ENCODE peak calls at places on chromosomes 4 and X, in four cellular contexts. F is K562, P is GM12878, A is HL-60. V is an unnamed sample.

GRCh38 chrX:20431486-20431885 is 164.8 kb upstream of the RPS6KA3 start:
- DNase-seq in A (no peak), P (no peak), F (no peak), V (no peak)

GRCh38 chr4:180106122-180106521 is 2137.1 kb upstream of the TENM3 start:
- DNase-seq in P (no peak), A (no peak), F (no peak), V (no peak)

GRCh38 chr4:132227349-132228165 is 921.5 kb upstream of the PCDH10 start:
- DNase-seq in F (peak; percentile 67), A (peak; percentile 6), P (no peak), V (no peak)

GRCh38 chr4:38387348-38387747 is 276.7 kb upstream of the KLF3 start:
- DNase-seq in A (no peak), F (peak; percentile 66), P (no peak), V (no peak)

GRCh38 chrX:101617211-101618191 is at the start of gene ARMCX6:
- DNase-seq in P (no peak), A (peak; percentile 29), F (peak; percentile 84), V (peak; percentile 44)

GRCh38 chrX:63686878-63687714 is 97.9 kb downstream of the ARHGEF9 start:
- DNase-seq in A (peak; percentile 20), P (peak; percentile 20), F (peak; percentile 26), V (no peak)

GRCh38 chrX:74420194-74421035 is 878 bp upstream of the SLC16A2 start:
- DNase-seq in P (no peak), F (no peak), A (no peak), V (no peak)

GRCh38 chrX:85992811-85993229 is 54.5 kb downstream of the CHM start:
- DNase-seq in A (no peak), P (no peak), F (peak; percentile 16), V (no peak)

GRCh38 chr4:1031346-1031745 is 19.9 kb downstream of the FGFRL1 start:
- DNase-seq in A (no peak), P (no peak), F (no peak), V (no peak)

GRCh38 chr4:59994118-59994517 is 1206.0 kb upstream of the ADGRL3 start:
- DNase-seq in P (no peak), A (no peak), F (no peak), V (no peak)

GRCh38 chr4:74635490-74636123 is 158.7 kb downstream of the BTC start:
- DNase-seq in A (no peak), P (no peak), F (no peak), V (no peak)

GRCh38 chr4:72886602-72887001 is 182.9 kb downstream of the COX18 start:
- DNase-seq in A (no peak), P (no peak), F (no peak), V (no peak)

GRCh38 chr4:94636004-94636403 is 121.8 kb upstream of the BMPR1B start:
- DNase-seq in P (no peak), A (no peak), F (no peak), V (no peak)

GRCh38 chr4:97330915-97331314 is 812.4 kb downstream of the STPG2 start:
- DNase-seq in A (no peak), F (no peak), P (no peak), V (no peak)

GRCh38 chr4:87249620-87250019 is 29.2 kb upstream of the KLHL8 start:
- DNase-seq in F (no peak), A (no peak), P (no peak), V (no peak)

GRCh38 chr4:10738826-10739489 is 54.4 kb upstream of the CLNK start:
- DNase-seq in P (no peak), F (no peak), A (no peak), V (no peak)
- TF ChIP-seq SPI1 in P (no peak), F (no peak), A (no peak), V (no peak)

DNA sequence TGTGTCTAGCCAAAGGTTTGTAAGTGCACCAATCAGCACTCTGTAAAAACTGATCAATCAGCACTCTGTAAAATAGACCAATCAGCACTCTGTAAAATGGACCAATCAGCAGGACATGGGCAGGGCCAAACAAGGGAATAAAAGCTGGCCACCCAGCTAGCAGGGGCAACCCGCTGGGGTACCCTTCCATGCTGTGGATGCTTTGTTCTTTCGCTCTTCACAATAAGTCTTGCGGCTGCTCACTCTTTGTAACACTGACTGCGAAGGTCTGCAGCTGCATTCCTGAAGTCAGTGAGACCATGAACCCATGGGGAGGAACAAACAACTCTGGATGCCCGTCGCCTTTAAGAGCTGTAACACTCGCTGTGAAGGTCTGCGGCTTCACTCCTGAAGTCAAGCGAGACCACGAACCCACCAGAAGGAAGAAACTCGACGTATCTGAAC is 14.3 kb downstream of the HNRNPDL start:
- DNase-seq in F (no peak), P (no peak), A (no peak), V (no peak)
- TF ChIP-seq SPI1 in F (no peak), P (no peak), A (no peak), V (no peak)

DNA sequence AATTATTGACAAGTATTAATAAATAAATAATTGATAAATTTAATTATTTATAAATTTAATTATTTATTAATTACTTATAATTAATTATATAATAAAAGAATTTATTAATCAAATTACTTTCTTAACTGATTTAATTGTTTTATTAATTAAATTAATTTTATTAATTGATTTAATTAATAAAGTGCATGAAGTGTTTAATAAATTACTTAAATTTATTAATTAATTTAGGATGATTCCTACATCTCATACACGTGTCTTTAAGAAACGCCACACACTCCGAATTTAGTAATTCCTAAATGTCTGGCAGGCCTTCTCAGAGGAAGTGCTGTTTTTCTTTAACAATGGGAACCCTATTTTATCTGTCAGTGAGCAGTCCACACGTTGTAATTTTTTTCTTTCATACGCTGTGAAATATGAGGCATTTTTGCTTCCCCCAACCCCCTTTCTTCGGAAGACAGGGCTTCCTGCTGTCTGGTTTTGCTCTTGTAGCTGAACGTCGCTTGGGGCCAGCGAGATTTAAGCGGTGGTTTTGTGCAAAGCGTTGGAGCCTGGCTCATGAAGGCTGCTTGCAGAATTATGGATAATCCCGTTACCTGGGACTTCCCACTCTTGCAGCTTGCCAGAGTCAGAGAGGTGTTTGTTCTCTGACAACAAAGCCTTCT is 46.8 kb downstream of the CRLF2 start:
- DNase-seq in F (no peak), P (no peak), A (peak; percentile 25), V (no peak)
- TF ChIP-seq SPI1 in F (no peak), P (no peak), A (peak; percentile 4), V (peak; percentile 4)

GRCh38 chrX:119181491-119181890 is 53.9 kb upstream of the KIAA1210 start:
- DNase-seq in F (no peak), P (no peak), A (no peak), V (no peak)
- TF ChIP-seq SPI1 in F (no peak), P (no peak), A (no peak), V (no peak)

GRCh38 chr4:8690811-8691775 is 98.5 kb downstream of the CPZ start:
- DNase-seq in F (no peak), P (no peak), A (no peak), V (no peak)

GRCh38 chr4:8688908-8689445 is 96.4 kb downstream of the CPZ start:
- DNase-seq in F (no peak), P (no peak), A (no peak), V (no peak)

GRCh38 chr4:8688041-8688907 is 95.7 kb downstream of the CPZ start:
- DNase-seq in P (no peak), A (peak; percentile 12), F (peak; percentile 51), V (no peak)

GRCh38 chr4:8689741-8690140 is 97.2 kb downstream of the CPZ start:
- DNase-seq in F (no peak), A (no peak), P (no peak), V (no peak)

DNA sequence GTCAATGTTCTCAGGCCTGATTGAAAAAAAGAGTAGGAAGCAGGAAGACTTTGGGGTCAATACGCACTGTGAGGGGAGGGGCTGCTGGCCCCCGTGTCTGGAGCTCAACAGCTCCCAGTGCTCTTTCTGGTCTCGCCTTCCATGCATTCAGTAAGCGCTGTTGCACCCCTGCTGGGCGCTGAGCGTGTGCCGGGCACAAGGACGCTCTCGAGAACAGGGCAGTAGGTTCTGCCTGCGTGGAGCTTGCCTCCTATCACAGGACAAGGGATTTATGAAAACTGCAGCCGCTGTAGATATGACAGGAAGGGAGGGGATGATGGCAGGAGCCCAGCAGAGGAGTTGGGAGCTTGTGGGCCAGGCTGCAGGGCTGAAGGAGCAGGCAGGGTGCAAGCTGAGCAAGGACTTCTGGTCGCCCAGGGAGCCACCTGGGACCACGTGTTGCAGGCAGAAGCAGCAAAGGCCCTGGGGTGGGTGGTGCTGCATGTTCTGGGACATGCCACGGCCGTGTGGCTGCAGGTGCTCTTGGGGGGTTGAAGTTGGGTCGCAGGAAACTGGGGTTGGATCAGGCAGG is 97.7 kb downstream of the CPZ start:
- DNase-seq in A (no peak), F (no peak), P (no peak), V (no peak)
- TF ChIP-seq SPI1 in A (no peak), F (no peak), P (no peak), V (no peak)

GRCh38 chr4:150236626-150237025 is 158.4 kb downstream of the DCLK2 start:
- DNase-seq in A (no peak), F (no peak), P (no peak), V (no peak)
- TF ChIP-seq SPI1 in A (no peak), F (no peak), P (no peak), V (no peak)

GRCh38 chr4:106507440-106507839 is 138.9 kb upstream of the GIMD1 start:
- DNase-seq in F (no peak), P (no peak), A (no peak), V (no peak)

GRCh38 chr4:106497271-106497670 is 128.7 kb upstream of the GIMD1 start:
- DNase-seq in P (no peak), F (no peak), A (no peak), V (no peak)

DNA sequence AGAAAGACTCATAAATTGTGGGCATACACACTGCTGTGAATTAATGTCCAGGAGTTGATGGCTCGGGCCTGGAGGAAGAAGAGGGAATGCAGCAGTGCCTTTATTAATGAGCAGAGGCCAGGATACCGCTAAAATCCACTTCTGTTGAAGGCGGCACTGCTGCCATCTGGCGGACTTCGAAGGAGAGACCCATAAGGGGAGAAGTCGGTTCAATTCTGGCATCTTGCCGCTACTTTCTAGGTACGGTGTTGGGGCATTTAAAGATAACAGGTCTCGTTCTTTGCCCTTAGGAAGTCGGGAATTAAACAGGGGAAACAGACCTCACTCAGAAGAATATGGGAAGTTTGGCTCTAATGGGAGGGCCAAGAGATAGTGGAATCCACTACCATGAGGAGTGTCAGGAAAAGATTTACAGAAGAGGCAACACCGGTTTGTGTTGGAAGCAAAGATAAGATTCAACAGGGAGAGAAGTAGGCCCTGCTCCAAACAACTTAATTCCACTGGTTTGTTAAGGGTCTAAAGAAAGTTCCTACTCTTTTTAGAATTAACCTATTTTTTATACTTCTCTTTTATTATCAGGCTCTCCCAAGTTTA is 133.6 kb upstream of the GIMD1 start:
- DNase-seq in A (peak; percentile 65), F (peak; percentile 64), P (no peak), V (peak; percentile 25)
- TF ChIP-seq SPI1 in A (no peak), F (no peak), P (no peak), V (no peak)

DNA sequence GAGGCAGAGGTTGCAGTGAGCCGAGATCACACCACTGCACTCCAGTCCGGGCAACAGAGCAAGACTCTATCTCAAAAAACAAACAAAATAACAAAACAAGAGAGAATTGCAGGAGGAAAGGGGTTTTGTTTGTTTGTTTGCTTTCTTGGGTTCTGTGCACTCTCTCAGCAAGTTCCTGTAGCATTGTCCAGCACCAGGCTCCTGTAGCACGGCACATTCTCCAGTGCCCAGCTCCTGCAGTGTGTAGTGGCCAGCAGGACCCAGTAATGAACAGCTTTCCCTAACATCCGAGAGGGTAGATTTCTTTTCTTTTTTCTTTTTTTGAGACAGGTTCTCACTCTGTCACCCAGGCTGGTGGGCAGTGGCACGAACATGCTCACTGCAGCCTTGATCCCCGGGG is 60.5 kb upstream of the USP9X start:
- DNase-seq in A (no peak), F (no peak), P (no peak), V (no peak)
- TF ChIP-seq SPI1 in A (no peak), F (no peak), P (no peak), V (no peak)

V was measured in GM12891.